ENCODE peak calls at places on chromosomes 6 and 20, in four cellular contexts. S, M, Y and X are unnamed samples.

GRCh38 chr6:25112207-25112874 is 166.8 kb upstream of the CARMIL1 start:
- DNase-seq in S (no peak), M (no peak), Y (no peak), X (no peak)

GRCh38 chr20:48295966-48296421 is 510.7 kb upstream of the SULF2 start:
- DNase-seq in S (no peak), M (no peak), Y (no peak), X (no peak)

GRCh38 chr20:40506567-40506966 is 182.5 kb downstream of the MAFB start:
- DNase-seq in S (peak), M (peak), Y (peak), X (peak)

GRCh38 chr20:49448917-49449316 is 33.6 kb downstream of the KCNB1 start:
- DNase-seq in S (no peak), M (no peak), Y (no peak), X (no peak)

GRCh38 chr20:9070304-9070703 is 1.4 kb downstream of the PLCB4 start:
- DNase-seq in S (no peak), M (no peak), Y (no peak), X (no peak)

GRCh38 chr20:33689973-33690372 is 3.8 kb upstream of the E2F1 start:
- DNase-seq in S (no peak), M (no peak), Y (no peak), X (no peak)

GRCh38 chr20:24160563-24161355 is 172.2 kb upstream of the GGTLC1 start:
- DNase-seq in S (peak), M (no peak), Y (no peak), X (no peak)

GRCh38 chr6:141700836-141701235 is 431.9 kb upstream of the GJE1 start:
- DNase-seq in S (no peak), M (no peak), Y (no peak), X (no peak)

GRCh38 chr6:6659600-6660327 is 71.2 kb downstream of the LY86 start:
- DNase-seq in S (no peak), M (no peak), Y (peak), X (no peak)

GRCh38 chr6:53179961-53180651 is 31.5 kb upstream of the GCM1 start:
- DNase-seq in S (peak), M (no peak), Y (no peak), X (no peak)

GRCh38 chr6:89364586-89364985 is 12.1 kb upstream of the UBE2J1 start:
- DNase-seq in S (no peak), M (no peak), Y (no peak), X (no peak)

GRCh38 chr6:106522557-106522956 is 106.7 kb downstream of the RTN4IP1 start:
- DNase-seq in S (no peak), M (no peak), Y (no peak), X (no peak)

GRCh38 chr6:147438758-147439528 is 69.5 kb upstream of the SAMD5 start:
- DNase-seq in S (no peak), M (no peak), Y (no peak), X (no peak)

GRCh38 chr6:160137989-160138835 is 16.6 kb downstream of the SLC22A1 start:
- DNase-seq in S (peak), M (no peak), Y (peak), X (no peak)

GRCh38 chr20:25083773-25084615 is 2.1 kb upstream of the VSX1 start:
- DNase-seq in S (no peak), M (no peak), Y (peak), X (peak)

GRCh38 chr6:14243617-14244016 is 126.0 kb downstream of the CD83 start:
- DNase-seq in S (no peak), M (no peak), Y (no peak), X (no peak)

GRCh38 chr20:3812975-3813599 is 7.3 kb upstream of the AP5S1 start:
- DNase-seq in S (no peak), M (no peak), Y (no peak), X (peak)

GRCh38 chr20:3812259-3812681 is 8.1 kb upstream of the AP5S1 start:
- DNase-seq in S (no peak), M (no peak), Y (peak), X (peak)

GRCh38 chr20:3808544-3808943 is 11.8 kb upstream of the AP5S1 start:
- DNase-seq in S (no peak), M (no peak), Y (no peak), X (no peak)

GRCh38 chr20:3813758-3814581 is 6.4 kb upstream of the AP5S1 start:
- DNase-seq in S (no peak), M (no peak), Y (no peak), X (no peak)

DNA sequence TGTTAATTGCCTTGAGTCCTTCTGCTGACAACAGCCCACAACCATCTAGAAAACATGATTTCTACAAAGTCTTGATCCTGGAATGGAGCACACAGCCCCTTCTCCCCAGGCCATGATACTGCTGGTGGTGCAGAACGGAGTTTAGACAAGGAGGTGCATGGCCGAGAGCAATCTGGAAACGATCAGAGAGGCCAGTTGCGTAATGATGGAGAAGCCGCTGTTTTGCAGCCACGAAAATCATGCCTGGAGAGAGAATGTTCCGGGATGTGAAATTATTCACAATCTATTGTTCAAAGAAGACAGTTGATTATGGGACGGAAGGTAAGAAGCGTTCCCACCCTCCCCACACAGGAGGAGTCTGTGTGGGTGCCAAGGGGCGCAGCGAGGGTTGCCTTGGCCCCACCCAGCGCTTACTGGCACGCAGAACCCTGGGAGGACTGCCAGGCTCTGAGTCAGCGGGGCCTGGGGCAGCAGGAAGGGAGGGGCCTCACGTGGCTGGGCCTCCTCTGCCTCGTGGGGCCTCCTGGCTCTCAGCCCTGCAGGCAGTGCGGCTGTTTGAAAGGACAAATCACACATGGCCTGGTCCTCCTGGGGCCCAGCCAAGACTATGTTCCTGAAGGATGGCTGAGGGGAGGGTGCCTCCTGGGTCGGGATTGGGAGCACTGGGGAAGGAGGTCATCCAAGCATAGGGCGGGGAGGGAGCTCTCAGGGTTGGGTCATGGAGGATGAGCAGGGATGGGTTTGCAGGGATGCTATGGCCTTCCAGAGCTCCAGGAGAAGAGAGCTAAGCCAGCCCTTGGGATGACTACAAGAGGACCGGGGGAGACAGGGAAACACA is 8.7 kb upstream of the AP5S1 start:
- DNase-seq in S (peak), M (peak), Y (peak), X (peak)
- TF ChIP-seq POLR2A in S (peak), M (no peak), Y (no peak), X (peak)

DNA sequence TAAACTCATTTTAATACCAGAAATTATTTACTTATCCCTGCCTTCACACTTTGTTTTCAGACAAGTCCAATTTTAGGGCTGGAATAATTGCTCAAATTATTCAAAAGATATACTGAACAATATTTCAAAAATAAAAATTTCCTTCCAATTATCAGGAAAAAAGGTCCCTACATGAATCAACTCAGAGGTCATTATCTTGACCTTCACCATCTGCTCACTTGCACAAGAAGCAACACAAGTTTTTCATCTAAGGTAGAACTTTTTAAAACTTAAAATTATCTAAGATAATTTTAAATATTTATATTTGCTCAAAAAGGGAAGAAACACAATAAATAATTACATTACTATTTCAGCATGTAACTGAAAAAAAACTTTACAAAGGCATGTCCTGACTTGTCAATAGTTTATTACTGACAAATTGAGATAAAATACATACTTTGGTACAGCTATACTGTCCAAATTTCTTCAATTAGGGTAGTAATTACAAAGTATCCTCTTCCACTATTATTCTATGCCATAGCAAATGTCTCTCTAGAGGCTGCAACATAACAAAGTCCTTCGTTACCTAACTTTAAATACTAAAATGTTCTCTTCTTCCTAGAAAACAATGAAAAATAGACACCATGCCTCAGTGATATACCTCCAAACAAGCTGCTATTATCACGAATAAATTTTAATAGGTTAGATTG is 2.4 kb downstream of the CEP85L start:
- DNase-seq in S (no peak), M (no peak), Y (no peak), X (no peak)
- H3K4me3 ChIP-seq in S (no peak), M (peak), Y (no peak), X (peak)

DNA sequence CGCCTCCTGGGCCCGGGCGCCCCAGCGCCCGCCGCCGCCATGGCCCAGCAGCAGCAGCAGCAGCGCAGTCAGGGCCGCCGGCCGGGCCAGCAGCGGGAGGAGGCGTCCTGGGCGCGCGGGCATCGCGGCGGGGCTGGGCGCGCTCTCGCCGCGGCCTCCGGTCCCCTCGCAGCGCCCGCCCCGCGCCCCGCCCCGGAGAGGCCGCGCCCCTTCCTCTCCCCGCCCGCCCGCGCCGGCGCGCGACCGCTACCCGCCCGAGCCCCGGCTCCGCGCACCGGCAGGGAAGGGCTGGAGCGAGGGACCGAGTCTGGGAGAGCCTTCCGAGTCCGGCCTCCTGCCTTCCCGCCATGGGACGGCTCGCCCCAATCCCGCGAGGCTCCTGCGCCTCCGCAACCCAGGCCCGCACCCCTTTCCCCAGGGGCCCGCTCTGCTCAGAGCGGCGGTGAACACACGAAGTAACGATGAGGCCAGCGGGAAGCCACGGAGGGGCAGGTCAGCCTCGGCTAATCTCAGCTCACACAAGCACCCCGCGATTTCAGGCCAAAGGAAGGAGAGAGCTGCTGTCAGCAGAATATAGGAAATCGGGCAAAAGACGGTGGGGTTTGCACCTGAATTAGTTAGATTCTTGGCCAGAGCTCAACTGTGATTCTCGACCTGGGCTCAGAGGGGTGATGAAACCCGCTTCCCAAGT is at the start of gene TXNDC5:
- DNase-seq in S (peak), M (no peak), Y (peak), X (peak)
- TF ChIP-seq POLR2A in S (no peak), M (no peak), Y (no peak), X (no peak)

DNA sequence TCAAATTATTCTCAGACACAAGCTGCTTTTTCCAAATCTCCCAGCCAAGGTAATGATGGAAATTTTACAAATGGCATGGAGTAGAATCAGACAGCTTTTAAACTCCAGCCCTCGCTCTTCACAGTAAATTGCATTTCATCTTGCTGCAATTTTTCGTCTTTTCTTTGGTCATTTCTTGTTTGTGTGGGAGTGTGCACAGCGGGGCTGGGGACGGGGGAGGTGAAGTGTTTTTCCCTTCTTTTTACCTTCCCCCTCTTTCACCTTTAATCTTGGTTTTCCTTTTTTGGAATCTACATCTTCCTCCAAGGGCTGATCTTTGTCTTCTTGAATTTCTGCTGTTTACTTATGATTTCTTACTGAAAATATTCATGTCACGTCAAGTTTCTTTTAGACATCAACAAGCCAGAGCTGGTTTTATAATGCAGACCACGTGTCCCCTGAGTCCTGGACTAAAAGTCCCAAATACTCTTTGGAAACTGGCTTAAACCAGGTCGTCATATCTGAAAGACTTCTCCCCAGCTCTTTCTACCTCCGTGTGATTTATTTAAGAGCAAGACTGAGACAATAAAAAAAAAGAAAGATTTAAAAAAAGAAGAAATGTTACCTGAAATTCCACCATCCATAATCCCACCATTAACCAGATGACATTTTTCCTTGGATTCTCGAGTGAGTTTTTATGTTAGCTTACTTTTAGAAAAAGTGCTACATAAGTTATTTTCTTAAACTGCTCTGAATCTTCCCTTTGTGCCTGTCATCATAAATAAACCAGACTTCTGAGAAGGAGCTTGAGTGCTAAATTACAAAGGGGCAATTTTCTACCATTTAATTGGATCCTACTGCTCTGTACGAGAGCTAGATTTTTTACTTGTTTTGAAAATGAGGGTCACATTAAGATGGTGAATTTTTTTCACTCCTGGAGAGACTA is 52.0 kb downstream of the MAP3K5 start:
- DNase-seq in S (no peak), M (no peak), Y (no peak), X (no peak)
- H3K4me3 ChIP-seq in S (no peak), M (no peak), Y (no peak), X (no peak)